ENCODE peak calls at places on chromosomes 11 and 22, in six cellular contexts. P, N, A, Y, Q and H are unnamed samples.

GRCh38 chr11:19570889-19571288 is 141.7 kb upstream of the NAV2 start:
- DNase-seq in Q (no peak), N (no peak), Y (no peak), P (no peak), A (no peak), H (no peak)

GRCh38 chr11:127106142-127106541 is 105.6 kb upstream of the KIRREL3 start:
- DNase-seq in Q (no peak), A (peak), Y (no peak), P (no peak), N (no peak), H (no peak)

GRCh38 chr22:29470159-29470855 is 9.7 kb upstream of the NEFH start:
- DNase-seq in A (peak), Q (peak), P (peak), N (peak), Y (peak), H (peak)

GRCh38 chr22:17199131-17199731 is 20.0 kb downstream of the ADA2 start:
- DNase-seq in A (no peak), N (no peak), Y (peak), Q (peak), P (no peak), H (no peak)

GRCh38 chr11:57778318-57779037 is 16.9 kb downstream of the CTNND1 start:
- DNase-seq in P (peak), N (peak), Y (peak), A (peak), Q (peak), H (peak)

GRCh38 chr11:127675602-127676001 is 675.0 kb upstream of the KIRREL3 start:
- DNase-seq in Y (peak), P (no peak), N (no peak), A (no peak), Q (peak), H (no peak)

GRCh38 chr11:64971421-64972233 is at the start of gene MAJIN:
- DNase-seq in P (peak), N (peak), Q (peak), Y (peak), A (peak), H (peak)

GRCh38 chr11:78806214-78807004 is 231.7 kb upstream of the NARS2 start:
- DNase-seq in P (no peak), Q (peak), A (peak), N (no peak), Y (peak), H (peak)

GRCh38 chr11:93113824-93114223 is 84.0 kb downstream of the SLC36A4 start:
- DNase-seq in A (no peak), N (no peak), Y (no peak), Q (no peak), P (no peak), H (no peak)

GRCh38 chr22:46416537-46417267 is 81.2 kb downstream of the TRMU start:
- DNase-seq in A (no peak), Q (peak), N (no peak), P (no peak), Y (no peak), H (no peak)

GRCh38 chr11:76785513-76785912 is 2.4 kb downstream of the TSKU start:
- DNase-seq in N (no peak), Y (no peak), A (no peak), P (no peak), Q (no peak), H (no peak)

GRCh38 chr22:29337631-29338284 is 22.3 kb upstream of the RASL10A start:
- DNase-seq in P (no peak), Q (no peak), A (no peak), N (no peak), Y (no peak), H (no peak)

GRCh38 chr11:57330029-57330428 is 5.3 kb upstream of the TNKS1BP1 start:
- DNase-seq in N (no peak), Y (no peak), P (no peak), A (no peak), Q (no peak), H (no peak)

GRCh38 chr11:45037425-45038005 is 86.8 kb upstream of the TP53I11 start:
- DNase-seq in Y (no peak), A (no peak), N (no peak), Q (no peak), P (no peak), H (no peak)

DNA sequence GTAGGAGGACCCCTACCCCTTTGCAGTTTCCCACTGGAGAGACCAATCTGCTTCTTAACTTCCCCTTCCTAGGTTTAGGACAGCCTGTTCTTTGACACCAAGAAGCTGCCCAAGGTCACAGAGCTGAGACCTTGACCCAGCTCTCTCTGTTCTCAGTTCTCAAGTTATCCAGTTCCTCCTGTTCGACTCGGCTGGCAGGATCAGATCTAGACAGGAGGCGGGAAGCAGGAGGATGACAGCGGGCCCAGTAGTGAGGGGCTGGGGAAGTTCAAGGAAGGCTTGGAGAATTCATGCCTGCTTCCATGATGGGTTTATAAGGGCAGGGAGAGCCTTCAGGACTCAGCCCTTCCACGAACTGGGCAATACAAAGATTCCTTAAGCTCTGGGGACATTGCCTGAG is 210.6 kb downstream of the DSCAML1 start:
- DNase-seq in A (no peak), N (no peak), Q (no peak), P (no peak), Y (no peak), H (no peak)
- H3K4me3 ChIP-seq in A (no peak), N (no peak), Q (no peak), P (no peak), Y (no peak), H (no peak)

DNA sequence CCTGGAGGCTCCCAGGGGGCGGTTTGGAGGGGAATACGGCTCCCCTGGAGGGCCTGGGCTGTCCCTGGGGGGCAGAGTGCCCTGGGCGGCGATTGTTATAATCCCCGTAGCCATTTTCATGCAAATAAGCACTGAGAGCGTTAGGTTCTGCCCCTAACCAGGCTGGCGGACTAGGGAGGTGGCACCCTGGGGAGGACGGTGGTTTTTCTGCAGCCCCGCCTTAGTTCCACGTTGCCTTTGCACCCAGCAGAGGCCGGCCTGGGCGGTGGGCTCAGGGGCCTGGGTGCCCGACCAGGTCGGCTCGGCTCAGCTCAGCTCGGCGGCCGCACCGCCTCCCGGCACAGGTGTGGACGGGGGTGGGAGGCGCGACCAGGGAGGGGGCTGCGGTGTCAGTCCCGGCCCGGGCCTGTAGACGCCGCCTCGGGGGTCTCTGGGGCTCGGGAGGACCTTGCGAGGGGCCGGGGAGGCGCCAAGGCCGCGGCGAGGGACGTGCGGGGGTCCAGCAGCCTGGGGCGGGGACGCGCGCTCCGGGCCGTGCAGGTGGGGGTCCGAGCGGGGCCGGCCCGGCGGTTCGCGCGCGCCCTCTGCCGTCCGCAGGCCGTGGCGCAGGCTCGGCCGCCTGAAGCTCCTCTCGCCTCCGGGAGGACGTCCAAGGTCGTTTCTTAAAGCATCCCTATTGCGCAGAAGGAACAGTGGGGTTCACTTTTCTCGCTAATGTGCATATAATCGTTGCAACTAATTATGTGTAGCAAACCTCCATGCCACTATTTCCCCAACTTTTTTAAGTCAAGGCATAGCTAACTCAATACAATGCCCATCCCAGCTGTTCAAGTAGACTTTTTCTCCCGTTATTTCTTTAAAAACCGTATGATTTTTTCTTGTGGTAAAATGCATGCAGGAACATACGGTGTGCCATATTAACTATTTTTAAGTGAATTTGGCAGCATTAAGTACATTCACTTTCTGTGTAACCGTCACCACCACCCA is 2.5 kb upstream of the DUSP8 start:
- DNase-seq in Y (peak), N (peak), P (peak), A (no peak), Q (peak), H (no peak)
- H3K4me3 ChIP-seq in Y (no peak), N (peak), P (no peak), A (peak), Q (no peak), H (peak)

GRCh38 chr11:69986421-69987229 is 91.5 kb upstream of the ANO1 start:
- DNase-seq in A (no peak), Y (no peak), Q (no peak), N (no peak), P (no peak), H (no peak)
- H3K4me3 ChIP-seq in A (peak), Y (no peak), Q (no peak), N (no peak), P (no peak), H (no peak)

GRCh38 chr22:20395897-20396287 is 1.9 kb downstream of the ZNF74 start:
- DNase-seq in N (no peak), A (no peak), Q (no peak), Y (no peak), P (no peak), H (no peak)
- H3K4me3 ChIP-seq in N (no peak), A (no peak), Q (no peak), Y (no peak), P (no peak), H (no peak)

GRCh38 chr11:99645934-99646333 is 625.2 kb downstream of the CNTN5 start:
- DNase-seq in A (no peak), P (no peak), Y (no peak), Q (no peak), N (no peak), H (no peak)
- H3K4me3 ChIP-seq in A (no peak), P (no peak), Y (no peak), Q (no peak), N (no peak), H (no peak)

DNA sequence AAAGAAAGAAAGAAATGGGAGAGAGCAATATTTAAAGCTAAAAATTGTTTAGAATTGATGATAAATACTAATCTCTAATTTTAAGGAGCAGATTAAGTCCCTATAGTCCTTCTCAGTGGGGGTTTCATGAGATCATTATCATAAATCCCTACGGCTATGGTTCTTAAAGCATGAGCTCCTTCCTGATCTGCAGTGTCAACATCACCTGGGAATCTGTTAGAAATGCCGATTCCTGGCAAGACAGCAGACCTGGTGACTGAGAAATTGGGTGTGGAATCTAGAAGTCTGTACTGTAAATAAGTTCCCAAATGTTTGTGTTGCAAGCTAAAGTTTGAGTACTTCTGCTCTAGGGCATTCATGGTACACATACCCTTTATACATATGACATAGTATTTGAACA is 12.6 kb downstream of the HIKESHI start:
- DNase-seq in Q (no peak), P (no peak), Y (no peak), N (no peak), A (no peak), H (no peak)
- H3K4me3 ChIP-seq in Q (no peak), P (no peak), Y (no peak), N (no peak), A (no peak), H (no peak)